ENCODE peak calls at places on chromosomes 11 and 22, in nine cellular contexts. K is CD8-positive, alpha-beta memory T cell; F is ascending aorta; C is CD4-positive, CD25-positive, alpha-beta regulatory T cell; W is heart right ventricle; V is pancreas; L is fibroblast of lung; Y is transverse colon; H is IMR-90. M is an unnamed sample. For H3K9me3, the result is how much of the 10 kb centered on the place peaks cover.

GRCh38 chr22:29359469-29359868 is 28.9 kb downstream of the AP1B1 start:
- DNase-seq in K (no peak), F (no peak), C (no peak), W (peak), V (peak), L (peak), Y (peak), H (peak), M (no peak)

GRCh38 chr11:9120659-9121350 is 29.4 kb upstream of the SCUBE2 start:
- DNase-seq in K (no peak), F (no peak), C (no peak), W (no peak), V (no peak), L (no peak), Y (no peak), H (no peak), M (no peak)

GRCh38 chr11:120248551-120249278 is 8.8 kb downstream of the POU2F3 start:
- DNase-seq in K (no peak), F (no peak), C (no peak), W (no peak), V (no peak), L (peak), Y (no peak), H (peak), M (no peak)

GRCh38 chr11:65133724-65134123 is 595 bp downstream of the SYVN1 start:
- DNase-seq in K (no peak), F (peak), C (no peak), W (peak), V (peak), L (no peak), Y (no peak), H (no peak), M (no peak)

GRCh38 chr11:30811226-30811625 is 225.1 kb upstream of the MPPED2 start:
- DNase-seq in K (no peak), F (no peak), C (no peak), W (no peak), V (no peak), L (no peak), Y (no peak), H (no peak), M (no peak)

GRCh38 chr11:120739780-120740179 is 228.2 kb downstream of the GRIK4 start:
- DNase-seq in K (no peak), F (no peak), C (no peak), W (no peak), V (no peak), L (no peak), Y (no peak), H (no peak), M (no peak)

GRCh38 chr11:95788921-95789505 is 569 bp downstream of the FAM76B start:
- DNase-seq in K (peak), F (peak), C (no peak), W (peak), V (no peak), L (peak), Y (peak), H (peak), M (no peak)

GRCh38 chr22:41201146-41201545 is 4.0 kb upstream of the L3MBTL2 start:
- DNase-seq in K (no peak), F (no peak), C (no peak), W (no peak), V (no peak), L (no peak), Y (no peak), H (no peak), M (no peak)

GRCh38 chr11:61152816-61153592 is 8.2 kb downstream of the VPS37C start:
- DNase-seq in K (no peak), F (no peak), C (no peak), W (no peak), V (no peak), L (peak), Y (no peak), H (peak), M (no peak)

GRCh38 chr22:29670615-29671014 is 49.2 kb upstream of the CABP7 start:
- DNase-seq in K (no peak), F (no peak), C (no peak), W (no peak), V (no peak), L (no peak), Y (no peak), H (no peak), M (no peak)

GRCh38 chr11:34915136-34916013 is 804 bp downstream of the APIP start:
- DNase-seq in K (no peak), F (no peak), C (no peak), W (no peak), V (no peak), L (peak), Y (no peak), H (peak), M (no peak)

GRCh38 chr22:48745842-48746788 is 1081.6 kb downstream of the BRD1 start:
- DNase-seq in K (no peak), F (peak), C (no peak), W (no peak), V (no peak), L (no peak), Y (no peak), H (no peak), M (no peak)
- H3K9me3 ChIP-seq in K (under half), F (under half), C (under half), W (under half), V (under half), L (under half), Y (under half), H (half or more), M (under half)

DNA sequence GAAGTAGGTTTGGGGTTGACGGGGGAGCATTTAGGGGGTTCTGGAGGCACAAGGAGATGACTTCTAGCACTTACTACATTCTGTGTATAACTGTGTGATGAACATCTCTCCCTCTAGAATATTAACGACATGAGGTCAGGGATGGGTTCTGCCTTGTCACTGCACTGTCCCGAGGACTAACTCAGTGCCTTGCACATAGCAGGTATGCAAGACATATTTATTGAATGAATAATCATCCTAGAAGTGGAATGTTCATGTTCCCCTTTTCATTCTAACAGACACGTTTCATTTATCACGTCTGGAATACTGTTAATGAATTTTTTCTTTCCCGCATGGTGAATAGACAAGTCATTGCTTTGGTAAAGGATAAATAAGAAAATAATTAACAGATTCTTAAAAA is 12.6 kb downstream of the SYT13 start:
- DNase-seq in K (no peak), F (no peak), C (no peak), W (no peak), V (no peak), L (no peak), Y (no peak), H (no peak), M (no peak)
- H3K9me3 ChIP-seq in K (under half), F (under half), C (under half), W (under half), V (under half), L (under half), Y (under half), H (under half), M (under half)

DNA sequence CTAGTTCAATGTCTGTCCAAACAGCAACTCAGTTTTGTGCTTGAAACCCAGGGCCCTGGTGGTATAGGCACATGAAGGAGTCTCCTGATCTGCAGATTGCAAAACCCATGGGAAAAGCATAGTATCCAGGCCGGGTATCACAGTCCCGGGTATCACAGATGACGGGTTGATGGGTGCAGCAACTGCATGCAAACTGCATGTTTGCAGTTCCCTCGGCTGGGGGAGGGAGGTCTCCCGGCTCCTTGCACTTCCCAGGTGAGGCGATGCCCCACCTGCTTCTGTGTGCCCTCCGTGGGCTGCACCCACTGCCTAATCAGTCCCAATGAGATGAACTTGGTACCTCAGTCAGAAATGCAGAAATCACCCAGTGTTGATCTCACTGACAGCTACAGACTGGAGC is 53.9 kb downstream of the KCNQ1 start:
- DNase-seq in K (no peak), F (no peak), C (no peak), W (no peak), V (no peak), L (no peak), Y (no peak), H (no peak), M (no peak)
- H3K9me3 ChIP-seq in K (under half), F (under half), C (under half), W (under half), V (under half), L (under half), Y (under half), H (under half), M (under half)

GRCh38 chr11:134630896-134631295 is 218.9 kb upstream of the B3GAT1 start:
- DNase-seq in K (no peak), F (peak), C (no peak), W (no peak), V (no peak), L (no peak), Y (no peak), H (no peak), M (no peak)
- H3K9me3 ChIP-seq in K (under half), F (under half), C (under half), W (under half), V (under half), L (under half), Y (under half), H (under half), M (under half)

GRCh38 chr11:134001101-134001500 is 44.3 kb upstream of the IGSF9B start:
- DNase-seq in K (no peak), F (no peak), C (no peak), W (no peak), V (no peak), L (no peak), Y (no peak), H (no peak), M (no peak)
- H3K9me3 ChIP-seq in K (under half), F (under half), C (under half), W (under half), V (under half), L (under half), Y (under half), H (under half), M (under half)

GRCh38 chr11:55457641-55458040 is 89.9 kb downstream of the OR4A15 start:
- DNase-seq in K (no peak), F (no peak), C (no peak), W (no peak), V (no peak), L (no peak), Y (no peak), H (no peak), M (no peak)
- H3K9me3 ChIP-seq in K (under half), F (under half), C (under half), W (under half), V (under half), L (under half), Y (under half), H (under half), M (under half)

DNA sequence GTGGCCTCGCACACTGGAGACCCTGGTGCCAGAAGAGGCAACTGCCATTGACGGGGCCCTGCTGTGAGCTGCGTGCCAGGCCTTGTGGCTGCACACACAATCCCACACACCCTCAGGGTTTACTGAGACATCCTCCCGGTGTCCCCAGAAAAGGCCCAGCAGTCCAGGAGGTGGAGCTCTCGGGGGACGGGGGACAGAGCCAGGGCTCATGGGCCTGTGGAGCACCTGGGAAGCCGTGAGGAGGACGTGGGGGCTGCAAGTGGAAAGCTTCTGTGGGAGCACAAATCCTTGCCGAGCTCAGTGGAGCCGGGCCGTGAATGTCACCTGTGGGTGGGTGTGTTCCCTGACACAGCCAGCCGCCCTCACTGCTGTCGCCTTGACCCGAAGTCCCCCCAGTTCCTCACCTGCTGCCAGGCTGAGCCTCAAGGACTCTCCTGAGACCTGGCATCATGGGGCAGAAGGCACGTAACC is 609.7 kb downstream of the TBC1D22A start:
- DNase-seq in K (no peak), F (peak), C (no peak), W (no peak), V (no peak), L (no peak), Y (no peak), H (no peak), M (no peak)
- H3K9me3 ChIP-seq in K (under half), F (under half), C (under half), W (under half), V (under half), L (under half), Y (under half), H (under half), M (under half)

GRCh38 chr11:47299078-47299477 is 29.1 kb downstream of the MADD start:
- DNase-seq in K (no peak), F (no peak), C (no peak), W (no peak), V (no peak), L (no peak), Y (no peak), H (no peak), M (no peak)
- H3K9me3 ChIP-seq in K (under half), F (under half), C (under half), W (under half), V (under half), L (under half), Y (under half), H (under half), M (under half)

M was measured in T-helper 17 cell.